ENCODE peak calls at places on chromosomes 7 and 10, in ten cellular contexts. One of them, this sample, is unnamed.
A peak's percentile ranks its signal among the peaks of the same experiment; 100 is the strongest.

GRCh38 chr10:102729090-102730026 is 14.4 kb upstream of the WBP1L start:
- DNase-seq in NCI-H187: no peak
- DNase-seq in heart left ventricle: peak; percentile 90
- DNase-seq in activated CD8-positive, alpha-beta memory T cell treated with anti-CD3 and anti-CD28 coated beads for 1 hour: peak; percentile 39
- DNase-seq in NCI-H2171 treated with DMSO at 0.1 percent for 48 hours: no peak
- DNase-seq in caudate nucleus: peak; percentile 45
- DNase-seq in activated T-helper 1 cell treated with anti-CD3 and anti-CD28 coated beads, Interleukin-2, amount 50 U/mL, for 16 hours: peak; percentile 15
- DNase-seq in DMS 273 treated with DMSO at 0.1 percent for 48 hours: no peak
- DNase-seq in NCI-H1417: peak; percentile 28
- DNase-seq in epithelial cell of esophagus: peak; percentile 75
- DNase-seq in this sample: no peak

GRCh38 chr10:126101744-126102143 is 205.4 kb downstream of the FANK1 start:
- DNase-seq in NCI-H187: no peak
- DNase-seq in heart left ventricle: no peak
- DNase-seq in activated CD8-positive, alpha-beta memory T cell treated with anti-CD3 and anti-CD28 coated beads for 1 hour: no peak
- DNase-seq in NCI-H2171 treated with DMSO at 0.1 percent for 48 hours: no peak
- DNase-seq in caudate nucleus: no peak
- DNase-seq in activated T-helper 1 cell treated with anti-CD3 and anti-CD28 coated beads, Interleukin-2, amount 50 U/mL, for 16 hours: no peak
- DNase-seq in DMS 273 treated with DMSO at 0.1 percent for 48 hours: no peak
- DNase-seq in NCI-H1417: no peak
- DNase-seq in epithelial cell of esophagus: no peak
- DNase-seq in this sample: no peak

GRCh38 chr7:127907638-127908040 is 123.6 kb downstream of the LRRC4 start:
- DNase-seq in NCI-H187: no peak
- DNase-seq in heart left ventricle: no peak
- DNase-seq in activated CD8-positive, alpha-beta memory T cell treated with anti-CD3 and anti-CD28 coated beads for 1 hour: no peak
- DNase-seq in NCI-H2171 treated with DMSO at 0.1 percent for 48 hours: no peak
- DNase-seq in caudate nucleus: no peak
- DNase-seq in activated T-helper 1 cell treated with anti-CD3 and anti-CD28 coated beads, Interleukin-2, amount 50 U/mL, for 16 hours: no peak
- DNase-seq in DMS 273 treated with DMSO at 0.1 percent for 48 hours: no peak
- DNase-seq in NCI-H1417: peak; percentile 11
- DNase-seq in epithelial cell of esophagus: peak; percentile 50
- DNase-seq in this sample: no peak

GRCh38 chr10:111128331-111129167 is 51.7 kb downstream of the ADRA2A start:
- DNase-seq in NCI-H187: no peak
- DNase-seq in heart left ventricle: no peak
- DNase-seq in activated CD8-positive, alpha-beta memory T cell treated with anti-CD3 and anti-CD28 coated beads for 1 hour: no peak
- DNase-seq in NCI-H2171 treated with DMSO at 0.1 percent for 48 hours: no peak
- DNase-seq in caudate nucleus: peak; percentile 35
- DNase-seq in activated T-helper 1 cell treated with anti-CD3 and anti-CD28 coated beads, Interleukin-2, amount 50 U/mL, for 16 hours: no peak
- DNase-seq in DMS 273 treated with DMSO at 0.1 percent for 48 hours: peak; percentile 10
- DNase-seq in NCI-H1417: no peak
- DNase-seq in epithelial cell of esophagus: peak; percentile 4
- DNase-seq in this sample: no peak

GRCh38 chr10:46020871-46021553 is 9.4 kb downstream of the NCOA4 start:
- DNase-seq in NCI-H187: no peak
- DNase-seq in heart left ventricle: no peak
- DNase-seq in activated CD8-positive, alpha-beta memory T cell treated with anti-CD3 and anti-CD28 coated beads for 1 hour: no peak
- DNase-seq in NCI-H2171 treated with DMSO at 0.1 percent for 48 hours: no peak
- DNase-seq in caudate nucleus: no peak
- DNase-seq in activated T-helper 1 cell treated with anti-CD3 and anti-CD28 coated beads, Interleukin-2, amount 50 U/mL, for 16 hours: no peak
- DNase-seq in DMS 273 treated with DMSO at 0.1 percent for 48 hours: no peak
- DNase-seq in NCI-H1417: no peak
- DNase-seq in epithelial cell of esophagus: peak; percentile 85
- DNase-seq in this sample: no peak

GRCh38 chr10:117980216-117980615 is 66.5 kb downstream of the RAB11FIP2 start:
- DNase-seq in NCI-H187: no peak
- DNase-seq in heart left ventricle: no peak
- DNase-seq in activated CD8-positive, alpha-beta memory T cell treated with anti-CD3 and anti-CD28 coated beads for 1 hour: no peak
- DNase-seq in NCI-H2171 treated with DMSO at 0.1 percent for 48 hours: no peak
- DNase-seq in caudate nucleus: no peak
- DNase-seq in activated T-helper 1 cell treated with anti-CD3 and anti-CD28 coated beads, Interleukin-2, amount 50 U/mL, for 16 hours: no peak
- DNase-seq in DMS 273 treated with DMSO at 0.1 percent for 48 hours: no peak
- DNase-seq in NCI-H1417: no peak
- DNase-seq in epithelial cell of esophagus: peak; percentile 90
- DNase-seq in this sample: no peak

GRCh38 chr7:44724276-44724675 is 24.4 kb upstream of the ZMIZ2 start:
- DNase-seq in NCI-H187: no peak
- DNase-seq in heart left ventricle: no peak
- DNase-seq in activated CD8-positive, alpha-beta memory T cell treated with anti-CD3 and anti-CD28 coated beads for 1 hour: no peak
- DNase-seq in NCI-H2171 treated with DMSO at 0.1 percent for 48 hours: no peak
- DNase-seq in caudate nucleus: no peak
- DNase-seq in activated T-helper 1 cell treated with anti-CD3 and anti-CD28 coated beads, Interleukin-2, amount 50 U/mL, for 16 hours: no peak
- DNase-seq in DMS 273 treated with DMSO at 0.1 percent for 48 hours: no peak
- DNase-seq in NCI-H1417: no peak
- DNase-seq in epithelial cell of esophagus: no peak
- DNase-seq in this sample: no peak

GRCh38 chr10:1151071-1152033 is 95.2 kb downstream of the WDR37 start:
- DNase-seq in NCI-H187: no peak
- DNase-seq in heart left ventricle: no peak
- DNase-seq in activated CD8-positive, alpha-beta memory T cell treated with anti-CD3 and anti-CD28 coated beads for 1 hour: no peak
- DNase-seq in NCI-H2171 treated with DMSO at 0.1 percent for 48 hours: no peak
- DNase-seq in caudate nucleus: no peak
- DNase-seq in activated T-helper 1 cell treated with anti-CD3 and anti-CD28 coated beads, Interleukin-2, amount 50 U/mL, for 16 hours: no peak
- DNase-seq in DMS 273 treated with DMSO at 0.1 percent for 48 hours: no peak
- DNase-seq in NCI-H1417: no peak
- DNase-seq in epithelial cell of esophagus: peak; percentile 54
- DNase-seq in this sample: no peak

GRCh38 chr7:29091722-29092121 is 54.6 kb downstream of the CPVL start:
- DNase-seq in NCI-H187: no peak
- DNase-seq in heart left ventricle: no peak
- DNase-seq in activated CD8-positive, alpha-beta memory T cell treated with anti-CD3 and anti-CD28 coated beads for 1 hour: no peak
- DNase-seq in NCI-H2171 treated with DMSO at 0.1 percent for 48 hours: no peak
- DNase-seq in caudate nucleus: no peak
- DNase-seq in activated T-helper 1 cell treated with anti-CD3 and anti-CD28 coated beads, Interleukin-2, amount 50 U/mL, for 16 hours: no peak
- DNase-seq in DMS 273 treated with DMSO at 0.1 percent for 48 hours: peak; percentile 34
- DNase-seq in NCI-H1417: no peak
- DNase-seq in epithelial cell of esophagus: no peak
- DNase-seq in this sample: no peak

GRCh38 chr10:66259836-66260235 is 666.0 kb upstream of the LRRTM3 start:
- DNase-seq in NCI-H187: no peak
- DNase-seq in heart left ventricle: no peak
- DNase-seq in activated CD8-positive, alpha-beta memory T cell treated with anti-CD3 and anti-CD28 coated beads for 1 hour: no peak
- DNase-seq in NCI-H2171 treated with DMSO at 0.1 percent for 48 hours: no peak
- DNase-seq in caudate nucleus: no peak
- DNase-seq in activated T-helper 1 cell treated with anti-CD3 and anti-CD28 coated beads, Interleukin-2, amount 50 U/mL, for 16 hours: no peak
- DNase-seq in DMS 273 treated with DMSO at 0.1 percent for 48 hours: no peak
- DNase-seq in NCI-H1417: no peak
- DNase-seq in epithelial cell of esophagus: no peak
- DNase-seq in this sample: no peak

GRCh38 chr10:49109669-49110335 is 5.5 kb downstream of the VSTM4 start:
- DNase-seq in NCI-H187: no peak
- DNase-seq in heart left ventricle: peak; percentile 91
- DNase-seq in activated CD8-positive, alpha-beta memory T cell treated with anti-CD3 and anti-CD28 coated beads for 1 hour: no peak
- DNase-seq in NCI-H2171 treated with DMSO at 0.1 percent for 48 hours: no peak
- DNase-seq in caudate nucleus: no peak
- DNase-seq in activated T-helper 1 cell treated with anti-CD3 and anti-CD28 coated beads, Interleukin-2, amount 50 U/mL, for 16 hours: no peak
- DNase-seq in DMS 273 treated with DMSO at 0.1 percent for 48 hours: no peak
- DNase-seq in NCI-H1417: no peak
- DNase-seq in epithelial cell of esophagus: no peak
- DNase-seq in this sample: no peak

GRCh38 chr10:74917481-74918077 is 91.2 kb downstream of the KAT6B start:
- DNase-seq in NCI-H187: no peak
- DNase-seq in heart left ventricle: no peak
- DNase-seq in activated CD8-positive, alpha-beta memory T cell treated with anti-CD3 and anti-CD28 coated beads for 1 hour: no peak
- DNase-seq in NCI-H2171 treated with DMSO at 0.1 percent for 48 hours: no peak
- DNase-seq in caudate nucleus: no peak
- DNase-seq in activated T-helper 1 cell treated with anti-CD3 and anti-CD28 coated beads, Interleukin-2, amount 50 U/mL, for 16 hours: no peak
- DNase-seq in DMS 273 treated with DMSO at 0.1 percent for 48 hours: no peak
- DNase-seq in NCI-H1417: no peak
- DNase-seq in epithelial cell of esophagus: peak; percentile 95
- DNase-seq in this sample: no peak

GRCh38 chr10:120456143-120456625 is 843 bp upstream of the PLPP4 start:
- DNase-seq in NCI-H187: no peak
- DNase-seq in heart left ventricle: no peak
- DNase-seq in activated CD8-positive, alpha-beta memory T cell treated with anti-CD3 and anti-CD28 coated beads for 1 hour: no peak
- DNase-seq in NCI-H2171 treated with DMSO at 0.1 percent for 48 hours: peak; percentile 61
- DNase-seq in caudate nucleus: no peak
- DNase-seq in activated T-helper 1 cell treated with anti-CD3 and anti-CD28 coated beads, Interleukin-2, amount 50 U/mL, for 16 hours: no peak
- DNase-seq in DMS 273 treated with DMSO at 0.1 percent for 48 hours: peak; percentile 33
- DNase-seq in NCI-H1417: no peak
- DNase-seq in epithelial cell of esophagus: no peak
- DNase-seq in this sample: no peak

GRCh38 chr10:76973091-76973514 is 664.5 kb downstream of the KCNMA1 start:
- DNase-seq in NCI-H187: peak; percentile 16
- DNase-seq in heart left ventricle: no peak
- DNase-seq in activated CD8-positive, alpha-beta memory T cell treated with anti-CD3 and anti-CD28 coated beads for 1 hour: no peak
- DNase-seq in NCI-H2171 treated with DMSO at 0.1 percent for 48 hours: no peak
- DNase-seq in caudate nucleus: no peak
- DNase-seq in activated T-helper 1 cell treated with anti-CD3 and anti-CD28 coated beads, Interleukin-2, amount 50 U/mL, for 16 hours: no peak
- DNase-seq in DMS 273 treated with DMSO at 0.1 percent for 48 hours: no peak
- DNase-seq in NCI-H1417: no peak
- DNase-seq in epithelial cell of esophagus: no peak
- DNase-seq in this sample: no peak

GRCh38 chr10:42973870-42974692 is 102.8 kb upstream of the RET start:
- DNase-seq in NCI-H187: no peak
- DNase-seq in heart left ventricle: peak; percentile 17
- DNase-seq in activated CD8-positive, alpha-beta memory T cell treated with anti-CD3 and anti-CD28 coated beads for 1 hour: no peak
- DNase-seq in NCI-H2171 treated with DMSO at 0.1 percent for 48 hours: no peak
- DNase-seq in caudate nucleus: no peak
- DNase-seq in activated T-helper 1 cell treated with anti-CD3 and anti-CD28 coated beads, Interleukin-2, amount 50 U/mL, for 16 hours: no peak
- DNase-seq in DMS 273 treated with DMSO at 0.1 percent for 48 hours: no peak
- DNase-seq in NCI-H1417: no peak
- DNase-seq in epithelial cell of esophagus: no peak
- DNase-seq in this sample: no peak

GRCh38 chr7:29248713-29249382 is 54.3 kb downstream of the CHN2 start:
- DNase-seq in NCI-H187: no peak
- DNase-seq in heart left ventricle: no peak
- DNase-seq in activated CD8-positive, alpha-beta memory T cell treated with anti-CD3 and anti-CD28 coated beads for 1 hour: no peak
- DNase-seq in NCI-H2171 treated with DMSO at 0.1 percent for 48 hours: no peak
- DNase-seq in caudate nucleus: no peak
- DNase-seq in activated T-helper 1 cell treated with anti-CD3 and anti-CD28 coated beads, Interleukin-2, amount 50 U/mL, for 16 hours: no peak
- DNase-seq in DMS 273 treated with DMSO at 0.1 percent for 48 hours: no peak
- DNase-seq in NCI-H1417: no peak
- DNase-seq in epithelial cell of esophagus: no peak
- DNase-seq in this sample: no peak

GRCh38 chr7:8263048-8263447 is 1.1 kb upstream of the ICA1 start:
- DNase-seq in NCI-H187: no peak
- DNase-seq in heart left ventricle: no peak
- DNase-seq in activated CD8-positive, alpha-beta memory T cell treated with anti-CD3 and anti-CD28 coated beads for 1 hour: no peak
- DNase-seq in NCI-H2171 treated with DMSO at 0.1 percent for 48 hours: no peak
- DNase-seq in caudate nucleus: no peak
- DNase-seq in activated T-helper 1 cell treated with anti-CD3 and anti-CD28 coated beads, Interleukin-2, amount 50 U/mL, for 16 hours: no peak
- DNase-seq in DMS 273 treated with DMSO at 0.1 percent for 48 hours: no peak
- DNase-seq in NCI-H1417: peak; percentile 61
- DNase-seq in epithelial cell of esophagus: no peak
- DNase-seq in this sample: no peak

This sample was measured in NT2/D1.